ENCODE peak calls at places on chromosome 5, in nine cellular contexts. T is lung; H is HepG2; Q is astrocyte; W is HCT116; S is CD8-positive, alpha-beta memory T cell; P is CD4-positive, CD25-positive, alpha-beta regulatory T cell; A is ovary; D is heart right ventricle. I is an unnamed sample.

GRCh38 chr5:153900703-153901395 is 137.9 kb downstream of the FAM114A2 start:
- DNase-seq in T (no peak), H (no peak), Q (peak; percentile 84), W (no peak), S (no peak), P (no peak), A (no peak), D (no peak), I (no peak)

GRCh38 chr5:93604119-93604963 is 21.3 kb downstream of the NR2F1 start:
- DNase-seq in T (no peak), H (no peak), Q (peak; percentile 72), W (no peak), S (no peak), P (no peak), A (peak; percentile 50), D (no peak), I (no peak)

GRCh38 chr5:178301641-178302040 is 69.0 kb upstream of the PHYKPL start:
- DNase-seq in T (no peak), H (no peak), Q (no peak), W (no peak), S (no peak), P (no peak), A (no peak), D (no peak), I (peak; percentile 12)

GRCh38 chr5:146564036-146564762 is 48.2 kb upstream of the GPR151 start:
- DNase-seq in T (no peak), H (no peak), Q (no peak), W (peak; percentile 8), S (no peak), P (no peak), A (no peak), D (no peak), I (no peak)

GRCh38 chr5:43041131-43041668 is 1.1 kb upstream of the ANXA2R start:
- DNase-seq in T (peak; percentile 38), H (no peak), Q (no peak), W (no peak), S (no peak), P (peak; percentile 82), A (peak; percentile 60), D (peak; percentile 60), I (peak; percentile 29)

GRCh38 chr5:119287547-119288073 is 68.2 kb upstream of the TNFAIP8 start:
- DNase-seq in T (no peak), H (no peak), Q (peak; percentile 88), W (no peak), S (peak; percentile 41), P (peak; percentile 88), A (no peak), D (no peak), I (no peak)

GRCh38 chr5:72608922-72609321 is 101.7 kb upstream of the ZNF366 start:
- DNase-seq in T (no peak), H (no peak), Q (no peak), W (no peak), S (no peak), P (no peak), A (no peak), D (no peak), I (no peak)

GRCh38 chr5:144794922-144795321 is 624.2 kb downstream of the KCTD16 start:
- DNase-seq in T (no peak), H (no peak), Q (peak; percentile 47), W (no peak), S (no peak), P (no peak), A (no peak), D (no peak), I (no peak)

GRCh38 chr5:179223961-179224360 is 121.3 kb downstream of the ADAMTS2 start:
- DNase-seq in T (no peak), H (no peak), Q (no peak), W (no peak), S (no peak), P (no peak), A (no peak), D (no peak), I (no peak)

GRCh38 chr5:160229190-160229742 is at the start of gene FABP6:
- DNase-seq in T (no peak), H (no peak), Q (no peak), W (no peak), S (no peak), P (no peak), A (no peak), D (no peak), I (no peak)

GRCh38 chr5:1744393-1745189 is 55.0 kb downstream of the MRPL36 start:
- DNase-seq in T (no peak), H (no peak), Q (no peak), W (no peak), S (no peak), P (no peak), A (no peak), D (no peak), I (no peak)

GRCh38 chr5:106262395-106262794 is 1408.3 kb downstream of the EFNA5 start:
- DNase-seq in T (no peak), H (no peak), Q (no peak), W (no peak), S (no peak), P (no peak), A (no peak), D (no peak), I (no peak)

GRCh38 chr5:171861383-171861782 is 75.8 kb downstream of the SMIM23 start:
- DNase-seq in T (no peak), H (no peak), Q (no peak), W (no peak), S (no peak), P (no peak), A (no peak), D (no peak), I (no peak)

GRCh38 chr5:168705321-168705720 is 126.2 kb upstream of the PANK3 start:
- DNase-seq in T (no peak), H (no peak), Q (no peak), W (no peak), S (no peak), P (no peak), A (no peak), D (no peak), I (no peak)

GRCh38 chr5:176803943-176804498 is 6.3 kb upstream of the UNC5A start:
- DNase-seq in T (no peak), H (no peak), Q (peak; percentile 18), W (no peak), S (no peak), P (peak; percentile 17), A (no peak), D (no peak), I (no peak)

GRCh38 chr5:103847060-103847459 is 284.5 kb upstream of the NUDT12 start:
- DNase-seq in T (no peak), H (no peak), Q (peak; percentile 38), W (no peak), S (no peak), P (no peak), A (no peak), D (no peak), I (no peak)

GRCh38 chr5:62190173-62190572 is 115.8 kb upstream of the KIF2A start:
- DNase-seq in T (no peak), H (no peak), Q (no peak), W (no peak), S (no peak), P (no peak), A (no peak), D (no peak), I (no peak)

GRCh38 chr5:62182802-62183201 is 123.2 kb upstream of the KIF2A start:
- DNase-seq in T (no peak), H (no peak), Q (no peak), W (no peak), S (no peak), P (no peak), A (no peak), D (no peak), I (no peak)

GRCh38 chr5:62183727-62184126 is 122.3 kb upstream of the KIF2A start:
- DNase-seq in T (no peak), H (no peak), Q (no peak), W (no peak), S (no peak), P (no peak), A (no peak), D (no peak), I (no peak)

DNA sequence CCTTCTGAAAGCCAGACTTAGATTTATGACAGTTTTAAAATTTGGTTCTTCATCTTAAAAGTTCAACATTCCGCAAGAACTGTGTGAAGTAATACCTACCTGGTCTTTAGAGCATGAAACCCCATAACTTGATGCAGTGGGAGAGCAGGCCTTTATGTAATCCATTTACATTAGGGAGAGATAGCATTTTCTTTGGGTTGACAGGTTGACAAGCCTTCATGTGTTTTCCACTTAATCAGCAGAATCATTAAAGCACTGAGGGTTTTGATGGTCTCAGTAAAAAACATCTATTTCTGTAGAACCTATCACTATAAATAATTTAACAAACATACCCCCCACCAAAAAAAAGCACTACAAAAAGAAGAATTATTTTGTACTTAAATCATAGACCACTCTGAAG is 121.6 kb upstream of the KIF2A start:
- DNase-seq in T (no peak), H (no peak), Q (no peak), W (no peak), S (no peak), P (no peak), A (no peak), D (no peak), I (no peak)
- H3K4me1 ChIP-seq in T (no peaks in the 10 kb centered on the region), H (no peaks in the 10 kb centered on the region), Q (no peaks in the 10 kb centered on the region), W (no peaks in the 10 kb centered on the region), S (no peaks in the 10 kb centered on the region), P (no peaks in the 10 kb centered on the region), A (no peaks in the 10 kb centered on the region), D (no peaks in the 10 kb centered on the region), I (no peaks in the 10 kb centered on the region)

GRCh38 chr5:3261081-3261480 is 334.6 kb upstream of the IRX1 start:
- DNase-seq in T (peak; percentile 21), H (no peak), Q (no peak), W (no peak), S (no peak), P (no peak), A (no peak), D (no peak), I (no peak)
- H3K4me1 ChIP-seq in T (no peaks in the 10 kb centered on the region), H (no peaks in the 10 kb centered on the region), Q (no peaks in the 10 kb centered on the region), W (no peaks in the 10 kb centered on the region), S (no peaks in the 10 kb centered on the region), P (no peaks in the 10 kb centered on the region), A (no peaks in the 10 kb centered on the region), D (no peaks in the 10 kb centered on the region), I (no peaks in the 10 kb centered on the region)

DNA sequence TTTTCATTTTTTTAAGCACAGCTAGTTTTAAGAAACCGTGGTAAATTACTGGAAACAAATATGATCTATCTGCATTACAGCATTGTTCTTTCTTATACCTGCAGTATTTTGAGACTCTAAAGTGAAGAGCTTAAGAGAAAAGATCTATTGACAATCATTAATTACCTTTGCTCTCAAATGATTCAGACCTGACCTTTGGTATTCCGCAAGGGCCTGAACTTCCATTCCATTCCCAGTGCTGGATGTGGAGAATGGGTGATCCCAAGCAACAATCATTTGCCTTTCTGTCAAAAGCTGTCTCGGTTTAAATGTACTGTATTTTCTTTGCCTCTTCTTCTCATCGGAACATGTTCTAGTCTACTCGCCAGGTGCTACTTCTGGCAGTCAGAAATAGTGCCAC is 18.9 kb downstream of the NREP start:
- DNase-seq in T (no peak), H (peak; percentile 58), Q (peak; percentile 77), W (no peak), S (no peak), P (no peak), A (no peak), D (no peak), I (no peak)
- H3K4me1 ChIP-seq in T (peaks cover 7% of the 10 kb centered on the region), H (peaks cover 93% of the 10 kb centered on the region), Q (peaks cover 75% of the 10 kb centered on the region), W (no peaks in the 10 kb centered on the region), S (no peaks in the 10 kb centered on the region), P (no peaks in the 10 kb centered on the region), A (peaks cover 8% of the 10 kb centered on the region), D (peaks cover 81% of the 10 kb centered on the region), I (no peaks in the 10 kb centered on the region)

DNA sequence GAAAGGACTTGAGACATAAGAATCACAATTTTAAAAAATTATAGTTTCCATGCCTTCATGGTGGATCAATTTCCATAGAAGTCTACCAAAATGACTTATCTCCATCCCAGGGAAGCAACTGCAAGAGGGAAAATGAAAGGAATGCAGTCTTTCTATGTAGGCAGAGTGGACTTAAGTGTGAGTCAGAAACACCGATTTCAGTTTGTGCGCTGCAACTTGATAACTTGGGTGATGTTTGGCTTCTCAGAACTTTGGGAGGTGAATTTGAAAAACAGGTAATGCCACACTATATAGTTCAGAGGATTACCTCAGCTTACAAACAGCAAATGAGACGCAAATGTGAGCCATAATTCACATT is 708 bp upstream of the CSNK1G3 start:
- DNase-seq in T (no peak), H (peak; percentile 24), Q (peak; percentile 80), W (no peak), S (no peak), P (no peak), A (no peak), D (no peak), I (no peak)
- H3K4me1 ChIP-seq in T (peaks cover 2% of the 10 kb centered on the region), H (peaks cover 36% of the 10 kb centered on the region), Q (peaks cover 11% of the 10 kb centered on the region), W (peaks cover 24% of the 10 kb centered on the region), S (peaks cover 25% of the 10 kb centered on the region), P (peaks cover 38% of the 10 kb centered on the region), A (no peaks in the 10 kb centered on the region), D (peaks cover 32% of the 10 kb centered on the region), I (peaks cover 15% of the 10 kb centered on the region)